ENCODE peak calls at places on chromosomes 6 and 20, in eight cellular contexts. L is HepG2, P is endothelial cell of umbilical vein, V is H1, K is HCT116, E is SK-N-SH, Z is K562, A is GM12878. D is an unnamed sample.

GRCh38 chr6:129755787-129756186 is 45.8 kb upstream of the ARHGAP18 start:
- DNase-seq in E (no peak), V (no peak), P (no peak), A (no peak), L (no peak), K (no peak), Z (no peak), D (no peak)

GRCh38 chr20:14288341-14289330 is 48.8 kb downstream of the FLRT3 start:
- DNase-seq in V (no peak), E (no peak), A (no peak), Z (no peak), P (no peak), K (peak; percentile 72), L (peak; percentile 13), D (no peak)

GRCh38 chr6:145036236-145036635 is 699.1 kb downstream of the EPM2A start:
- DNase-seq in Z (no peak), K (no peak), P (no peak), A (no peak), L (no peak), V (no peak), E (no peak), D (no peak)

GRCh38 chr6:155521719-155522118 is 66.1 kb upstream of the NOX3 start:
- DNase-seq in L (no peak), E (no peak), Z (no peak), V (no peak), A (no peak), K (no peak), P (no peak), D (no peak)

GRCh38 chr6:139372326-139373153 is 1.9 kb downstream of the CITED2 start:
- DNase-seq in V (no peak), A (no peak), L (no peak), K (no peak), E (no peak), P (peak; percentile 43), Z (peak; percentile 19), D (no peak)

GRCh38 chr6:3139090-3139903 is 18.0 kb downstream of the TUBB2A start:
- DNase-seq in L (peak; percentile 98), A (no peak), K (no peak), V (no peak), P (no peak), Z (peak; percentile 27), E (no peak), D (no peak)

GRCh38 chr6:154410619-154411044 is 54.0 kb upstream of the IPCEF1 start:
- DNase-seq in Z (no peak), E (no peak), L (peak; percentile 48), V (no peak), K (peak; percentile 66), A (no peak), P (peak; percentile 97), D (no peak)

GRCh38 chr6:17965397-17965796 is 22.0 kb downstream of the KIF13A start:
- DNase-seq in E (no peak), V (no peak), K (no peak), L (no peak), A (no peak), Z (no peak), P (peak; percentile 77), D (no peak)

GRCh38 chr20:39897058-39897457 is 792.0 kb downstream of the MAFB start:
- DNase-seq in E (no peak), Z (no peak), P (no peak), A (no peak), L (no peak), K (no peak), V (no peak), D (no peak)

GRCh38 chr6:4931530-4932505 is 72.0 kb downstream of the RPP40 start:
- DNase-seq in P (no peak), E (no peak), Z (no peak), A (no peak), L (peak; percentile 74), V (peak; percentile 38), K (no peak), D (no peak)

GRCh38 chr6:32825966-32826365 is 9.2 kb upstream of the HLA-DOB start:
- DNase-seq in K (no peak), L (peak; percentile 55), E (no peak), P (peak; percentile 48), Z (peak; percentile 32), V (no peak), A (no peak), D (no peak)

GRCh38 chr6:3723251-3723650 is 28.3 kb downstream of the PXDC1 start:
- DNase-seq in Z (no peak), P (no peak), A (no peak), V (no peak), K (no peak), L (no peak), E (no peak), D (no peak)

GRCh38 chr20:18195931-18196330 is 58.3 kb downstream of the KAT14 start:
- DNase-seq in E (no peak), V (no peak), P (no peak), A (no peak), K (no peak), Z (no peak), L (no peak), D (no peak)

GRCh38 chr6:81878479-81878878 is 126.0 kb upstream of the TENT5A start:
- DNase-seq in V (no peak), E (no peak), K (no peak), L (no peak), A (no peak), Z (no peak), P (no peak), D (no peak)

GRCh38 chr20:38874460-38875169 is 51.6 kb upstream of the FAM83D start:
- DNase-seq in V (no peak), E (no peak), K (no peak), L (no peak), A (no peak), P (no peak), Z (no peak), D (no peak)

GRCh38 chr6:79249136-79249535 is 14.7 kb upstream of the HMGN3 start:
- DNase-seq in K (no peak), E (no peak), P (no peak), A (no peak), V (no peak), Z (no peak), L (no peak), D (no peak)

DNA sequence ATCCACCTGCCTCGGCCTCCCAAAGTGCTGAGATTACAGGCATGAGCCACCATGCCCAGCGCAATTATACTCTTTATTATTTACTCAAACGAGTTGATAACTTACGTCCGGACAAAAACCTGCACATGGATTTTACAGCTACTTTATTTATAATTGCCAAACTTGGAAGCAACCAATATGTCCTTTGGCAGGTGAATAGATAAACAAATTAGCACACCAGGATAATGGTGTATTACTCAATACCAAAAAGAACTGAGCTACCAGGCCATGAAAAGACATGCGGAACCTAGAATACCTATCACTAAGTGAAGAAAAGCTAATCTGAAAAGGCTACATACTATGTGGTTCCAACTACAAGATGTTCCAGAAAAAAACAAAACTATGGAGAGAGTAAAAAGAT is 168.1 kb downstream of the ASCC3 start:
- DNase-seq in A (no peak), V (no peak), K (no peak), P (no peak), Z (no peak), L (no peak), E (no peak), D (no peak)
- TF ChIP-seq POLR2AphosphoS5 in A (no peak), V (no peak), K (no peak), P (no peak), Z (no peak), L (no peak), E (no peak), D (no peak)

GRCh38 chr20:49935746-49936152 is 448 bp upstream of the RNF114 start:
- DNase-seq in V (no peak), A (no peak), E (peak; percentile 33), P (no peak), L (no peak), Z (peak; percentile 44), K (no peak), D (no peak)
- H3K9ac ChIP-seq in V (no peak overlapping the region), A (peak overlapping the region; percentile 40), E (peak overlapping the region; percentile 52), P (no peak overlapping the region), L (peak overlapping the region; percentile 61), Z (peak overlapping the region; percentile 91), K (peak overlapping the region; percentile 41), D (no peak overlapping the region)

GRCh38 chr6:73460044-73460443 is 1.5 kb upstream of the MTO1 start:
- DNase-seq in L (no peak), Z (no peak), E (no peak), K (no peak), A (no peak), V (no peak), P (no peak), D (no peak)

GRCh38 chr6:73455865-73456629 is 4.0 kb upstream of the CGAS start:
- DNase-seq in Z (peak; percentile 9), L (peak; percentile 50), V (no peak), P (no peak), K (no peak), A (no peak), E (no peak), D (peak; percentile 26)

DNA sequence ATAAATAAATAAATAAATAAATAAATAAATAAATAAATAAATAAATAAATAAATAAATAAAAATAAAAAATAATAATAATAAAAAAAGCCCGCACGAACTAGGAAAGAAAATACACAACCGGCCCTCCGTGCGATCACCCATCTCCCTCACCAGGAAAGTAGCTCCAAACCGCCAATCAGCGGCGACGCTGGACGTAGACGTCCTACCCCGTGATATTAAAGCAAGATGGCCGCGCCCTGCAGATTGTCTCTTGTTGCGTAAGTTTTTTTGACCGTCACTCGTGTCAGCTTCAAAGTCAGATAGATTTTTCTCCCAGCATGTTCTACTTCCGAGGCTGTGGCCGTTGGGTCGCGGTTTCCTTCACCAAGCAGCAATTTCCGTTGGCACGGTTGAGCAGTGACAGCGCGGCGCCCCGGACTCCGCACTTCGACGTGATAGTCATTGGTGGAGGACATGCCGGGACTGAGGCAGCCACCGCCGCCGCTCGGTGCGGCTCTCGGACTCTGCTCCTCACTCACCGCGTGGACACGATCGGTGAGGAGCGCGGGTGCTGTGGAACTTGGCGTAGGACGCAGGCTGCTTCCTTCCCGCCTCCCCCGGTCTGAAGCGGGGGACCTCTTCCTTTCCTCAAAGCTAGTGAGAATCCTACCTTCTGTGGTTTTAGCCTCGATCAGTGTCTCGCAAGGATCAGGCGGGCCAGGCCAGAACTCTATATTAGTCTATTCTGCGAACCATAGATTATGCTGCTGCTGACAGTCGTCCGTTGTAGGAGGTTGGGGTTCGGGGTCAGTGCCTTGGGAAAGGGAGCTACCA is at the start of gene MTO1:
- DNase-seq in K (peak; percentile 84), E (peak; percentile 87), A (no peak), L (peak; percentile 89), P (peak; percentile 90), V (peak; percentile 77), Z (peak; percentile 96), D (peak; percentile 55)
- TF ChIP-seq POLR2AphosphoS5 in K (peak; percentile 95), E (peak; percentile 89), A (peak; percentile 93), L (peak; percentile 90), P (peak; percentile 78), V (peak; percentile 58), Z (peak; percentile 78), D (peak; percentile 98)

DNA sequence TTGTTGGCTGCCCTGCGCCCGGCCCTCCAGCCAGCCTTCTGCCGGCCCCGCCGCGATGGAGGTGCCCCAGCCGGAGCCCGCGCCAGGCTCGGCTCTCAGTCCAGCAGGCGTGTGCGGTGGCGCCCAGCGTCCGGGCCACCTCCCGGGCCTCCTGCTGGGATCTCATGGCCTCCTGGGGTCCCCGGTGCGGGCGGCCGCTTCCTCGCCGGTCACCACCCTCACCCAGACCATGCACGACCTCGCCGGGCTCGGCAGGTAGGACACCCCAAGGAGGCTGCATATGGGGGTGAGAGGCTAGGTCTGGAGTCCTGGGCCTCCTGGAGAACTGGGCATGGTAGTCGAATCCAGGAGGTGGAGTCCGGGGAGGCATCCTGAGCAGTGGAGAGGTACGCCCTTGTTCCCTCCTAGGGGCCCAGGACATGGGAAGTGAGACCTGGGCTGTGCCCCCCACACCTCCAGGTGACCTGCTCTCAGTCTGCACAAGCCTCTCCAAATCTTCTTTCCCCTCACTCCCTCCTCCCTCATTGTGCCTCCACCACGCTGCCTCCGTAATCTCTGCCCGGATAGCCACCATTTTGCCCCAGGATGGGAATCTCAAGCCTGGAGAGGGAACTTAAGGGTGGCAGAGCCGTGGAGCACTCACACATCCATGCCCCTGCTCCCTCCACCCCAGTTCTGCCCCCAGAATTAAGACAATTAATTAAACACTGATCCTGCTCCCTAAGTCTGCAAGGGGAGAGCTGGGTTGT is 541 bp downstream of the CDC25B start:
- DNase-seq in L (no peak), Z (no peak), P (no peak), A (no peak), K (no peak), E (no peak), V (no peak), D (no peak)
- H3K9ac ChIP-seq in L (peak overlapping the region; percentile 77), Z (peak overlapping the region; percentile 61), P (peak overlapping the region; percentile 58), A (peak overlapping the region; percentile 68), K (peak overlapping the region; percentile 95), E (peak overlapping the region; percentile 89), V (no peak overlapping the region), D (peak overlapping the region; percentile 88)

D was measured in SK-N-MC.